ENCODE peak calls at places on chromosomes 5 and 9, in five cellular contexts. One of them, this sample, is unnamed.

GRCh38 chr9:9998491-9999287 is 614.1 kb downstream of the PTPRD start:
- DNase-seq in NCI-H1092: no peak
- DNase-seq in psoas muscle: no peak
- DNase-seq in fibroblast of pulmonary artery: no peak
- DNase-seq in GM12878: no peak
- DNase-seq in this sample: no peak

GRCh38 chr5:149489605-149490037 is 61.6 kb downstream of the CSNK1A1 start:
- DNase-seq in GM12878: no peak
- DNase-seq in NCI-H1092: no peak
- DNase-seq in psoas muscle: no peak
- DNase-seq in fibroblast of pulmonary artery: peak
- DNase-seq in this sample: no peak

GRCh38 chr9:119689879-119690278 is 320.6 kb upstream of the BRINP1 start:
- DNase-seq in GM12878: no peak
- DNase-seq in psoas muscle: no peak
- DNase-seq in NCI-H1092: no peak
- DNase-seq in fibroblast of pulmonary artery: no peak
- DNase-seq in this sample: peak

GRCh38 chr9:93129286-93129685 is 4.8 kb downstream of the NINJ1 start:
- DNase-seq in psoas muscle: no peak
- DNase-seq in fibroblast of pulmonary artery: no peak
- DNase-seq in GM12878: no peak
- DNase-seq in NCI-H1092: no peak
- DNase-seq in this sample: no peak

GRCh38 chr9:127112056-127112455 is 10.4 kb downstream of the ANGPTL2 start:
- DNase-seq in fibroblast of pulmonary artery: peak
- DNase-seq in GM12878: no peak
- DNase-seq in NCI-H1092: no peak
- DNase-seq in psoas muscle: no peak
- DNase-seq in this sample: peak

GRCh38 chr5:95107138-95107537 is 177.8 kb downstream of the MCTP1 start:
- DNase-seq in psoas muscle: no peak
- DNase-seq in fibroblast of pulmonary artery: no peak
- DNase-seq in NCI-H1092: no peak
- DNase-seq in GM12878: no peak
- DNase-seq in this sample: no peak

GRCh38 chr5:82147860-82148573 is 130.1 kb downstream of the RPS23 start:
- DNase-seq in psoas muscle: no peak
- DNase-seq in NCI-H1092: no peak
- DNase-seq in GM12878: no peak
- DNase-seq in fibroblast of pulmonary artery: peak
- DNase-seq in this sample: no peak

GRCh38 chr5:150124111-150124557 is 31.5 kb downstream of the PDGFRB start:
- DNase-seq in fibroblast of pulmonary artery: no peak
- DNase-seq in NCI-H1092: no peak
- DNase-seq in GM12878: no peak
- DNase-seq in psoas muscle: no peak
- DNase-seq in this sample: no peak

GRCh38 chr9:86487222-86487841 is 133.1 kb upstream of the TUT7 start:
- DNase-seq in NCI-H1092: peak
- DNase-seq in fibroblast of pulmonary artery: peak
- DNase-seq in psoas muscle: no peak
- DNase-seq in GM12878: no peak
- DNase-seq in this sample: peak

GRCh38 chr5:80246995-80247729 is 8.7 kb downstream of the SERINC5 start:
- DNase-seq in psoas muscle: peak
- DNase-seq in GM12878: peak
- DNase-seq in NCI-H1092: no peak
- DNase-seq in fibroblast of pulmonary artery: peak
- DNase-seq in this sample: peak

GRCh38 chr5:147391781-147392180 is 118.1 kb downstream of the DPYSL3 start:
- DNase-seq in GM12878: no peak
- DNase-seq in NCI-H1092: no peak
- DNase-seq in fibroblast of pulmonary artery: peak
- DNase-seq in psoas muscle: peak
- DNase-seq in this sample: peak

GRCh38 chr5:128498844-128499455 is 39.1 kb downstream of the FBN2 start:
- DNase-seq in psoas muscle: no peak
- DNase-seq in fibroblast of pulmonary artery: peak
- DNase-seq in GM12878: no peak
- DNase-seq in NCI-H1092: no peak
- DNase-seq in this sample: peak

GRCh38 chr5:137004279-137004678 is 494.8 kb downstream of the SPOCK1 start:
- DNase-seq in psoas muscle: no peak
- DNase-seq in NCI-H1092: no peak
- DNase-seq in GM12878: no peak
- DNase-seq in fibroblast of pulmonary artery: no peak
- DNase-seq in this sample: no peak

GRCh38 chr9:136252281-136252680 is 6.7 kb upstream of the QSOX2 start:
- DNase-seq in NCI-H1092: no peak
- DNase-seq in psoas muscle: no peak
- DNase-seq in GM12878: no peak
- DNase-seq in fibroblast of pulmonary artery: no peak
- DNase-seq in this sample: no peak

GRCh38 chr9:120839146-120839545 is 3.6 kb downstream of the PSMD5 start:
- DNase-seq in NCI-H1092: no peak
- DNase-seq in fibroblast of pulmonary artery: peak
- DNase-seq in GM12878: no peak
- DNase-seq in psoas muscle: no peak
- DNase-seq in this sample: no peak

GRCh38 chr9:130498918-130499698 is 54.3 kb downstream of the ASS1 start:
- DNase-seq in fibroblast of pulmonary artery: no peak
- DNase-seq in NCI-H1092: no peak
- DNase-seq in psoas muscle: no peak
- DNase-seq in GM12878: no peak
- DNase-seq in this sample: peak

GRCh38 chr5:129996896-129997295 is 92.6 kb downstream of the CHSY3 start:
- DNase-seq in NCI-H1092: no peak
- DNase-seq in psoas muscle: no peak
- DNase-seq in GM12878: no peak
- DNase-seq in fibroblast of pulmonary artery: peak
- DNase-seq in this sample: no peak

GRCh38 chr5:33659526-33660169 is 218.9 kb downstream of the TARS1 start:
- DNase-seq in psoas muscle: no peak
- DNase-seq in fibroblast of pulmonary artery: no peak
- DNase-seq in NCI-H1092: no peak
- DNase-seq in GM12878: no peak
- DNase-seq in this sample: no peak

GRCh38 chr5:37015795-37016666 is 139.5 kb downstream of the NIPBL start:
- DNase-seq in GM12878: no peak
- DNase-seq in NCI-H1092: no peak
- DNase-seq in psoas muscle: no peak
- DNase-seq in fibroblast of pulmonary artery: peak
- DNase-seq in this sample: no peak

GRCh38 chr9:108784998-108785397 is 70.8 kb downstream of the ACTL7B start:
- DNase-seq in fibroblast of pulmonary artery: peak
- DNase-seq in NCI-H1092: no peak
- DNase-seq in psoas muscle: no peak
- DNase-seq in GM12878: no peak
- DNase-seq in this sample: no peak

GRCh38 chr5:169706758-169707450 is 69.8 kb downstream of the DOCK2 start:
- DNase-seq in GM12878: no peak
- DNase-seq in fibroblast of pulmonary artery: peak
- DNase-seq in NCI-H1092: no peak
- DNase-seq in psoas muscle: no peak
- DNase-seq in this sample: no peak

GRCh38 chr9:93093449-93094293 is 2.3 kb upstream of the CARD19 start:
- DNase-seq in fibroblast of pulmonary artery: no peak
- DNase-seq in GM12878: no peak
- DNase-seq in psoas muscle: no peak
- DNase-seq in NCI-H1092: no peak
- DNase-seq in this sample: peak

GRCh38 chr5:160271396-160271795 is 41.0 kb downstream of the CCNJL start:
- DNase-seq in psoas muscle: no peak
- DNase-seq in NCI-H1092: peak
- DNase-seq in GM12878: no peak
- DNase-seq in fibroblast of pulmonary artery: no peak
- DNase-seq in this sample: peak

GRCh38 chr5:76801803-76802195 is 17.0 kb upstream of the F2RL1 start:
- DNase-seq in fibroblast of pulmonary artery: no peak
- DNase-seq in GM12878: no peak
- DNase-seq in NCI-H1092: no peak
- DNase-seq in psoas muscle: no peak
- DNase-seq in this sample: no peak

GRCh38 chr5:56481147-56481997 is 248.2 kb upstream of the ANKRD55 start:
- DNase-seq in GM12878: peak
- DNase-seq in fibroblast of pulmonary artery: peak
- DNase-seq in psoas muscle: peak
- DNase-seq in NCI-H1092: no peak
- DNase-seq in this sample: peak

GRCh38 chr9:26326473-26327044 is 566.0 kb downstream of the CAAP1 start:
- DNase-seq in NCI-H1092: peak
- DNase-seq in GM12878: peak
- DNase-seq in psoas muscle: no peak
- DNase-seq in fibroblast of pulmonary artery: peak
- DNase-seq in this sample: peak

GRCh38 chr9:104025109-104025508 is 69.0 kb upstream of the SMC2 start:
- DNase-seq in fibroblast of pulmonary artery: peak
- DNase-seq in psoas muscle: no peak
- DNase-seq in GM12878: no peak
- DNase-seq in NCI-H1092: no peak
- DNase-seq in this sample: no peak

GRCh38 chr5:58410441-58410840 is 49.4 kb downstream of the PLK2 start:
- DNase-seq in NCI-H1092: no peak
- DNase-seq in GM12878: no peak
- DNase-seq in psoas muscle: no peak
- DNase-seq in fibroblast of pulmonary artery: peak
- DNase-seq in this sample: peak

GRCh38 chr5:150022163-150022540 is 21.6 kb downstream of the HMGXB3 start:
- DNase-seq in psoas muscle: no peak
- DNase-seq in GM12878: no peak
- DNase-seq in fibroblast of pulmonary artery: peak
- DNase-seq in NCI-H1092: no peak
- DNase-seq in this sample: no peak